ENCODE peak calls at places on chromosomes 11 and 22, in nine cellular contexts. One of them, this sample, is unnamed.

GRCh38 chr22:23192133-23192532 is 11.8 kb downstream of the BCR start:
- DNase-seq in tibial nerve: no peak
- DNase-seq in myocyte: no peak
- DNase-seq in endodermal cell: peak; percentile 70
- DNase-seq in RPMI7951: no peak
- DNase-seq in GM04504: no peak
- DNase-seq in B cell: no peak
- DNase-seq in PC-9: peak; percentile 77
- DNase-seq in left cardiac atrium: peak; percentile 24
- DNase-seq in this sample: no peak

GRCh38 chr22:43505423-43505822 is 93.6 kb downstream of the MPPED1 start:
- DNase-seq in tibial nerve: no peak
- DNase-seq in myocyte: no peak
- DNase-seq in endodermal cell: no peak
- DNase-seq in RPMI7951: no peak
- DNase-seq in GM04504: no peak
- DNase-seq in B cell: no peak
- DNase-seq in PC-9: no peak
- DNase-seq in left cardiac atrium: no peak
- DNase-seq in this sample: no peak

GRCh38 chr22:46091277-46091977 is 58.9 kb upstream of the PPARA start:
- DNase-seq in tibial nerve: no peak
- DNase-seq in myocyte: peak; percentile 26
- DNase-seq in endodermal cell: no peak
- DNase-seq in RPMI7951: no peak
- DNase-seq in GM04504: no peak
- DNase-seq in B cell: no peak
- DNase-seq in PC-9: no peak
- DNase-seq in left cardiac atrium: peak; percentile 17
- DNase-seq in this sample: no peak

GRCh38 chr11:67372993-67373915 is at the start of gene CLCF1:
- DNase-seq in tibial nerve: peak; percentile 40
- DNase-seq in myocyte: peak; percentile 74
- DNase-seq in endodermal cell: peak; percentile 88
- DNase-seq in RPMI7951: peak; percentile 90
- DNase-seq in GM04504: peak; percentile 73
- DNase-seq in B cell: peak; percentile 87
- DNase-seq in PC-9: peak; percentile 73
- DNase-seq in left cardiac atrium: peak; percentile 80
- DNase-seq in this sample: peak; percentile 86

GRCh38 chr22:34567367-34567766 is 498.6 kb upstream of the ISX start:
- DNase-seq in tibial nerve: no peak
- DNase-seq in myocyte: no peak
- DNase-seq in endodermal cell: no peak
- DNase-seq in RPMI7951: no peak
- DNase-seq in GM04504: no peak
- DNase-seq in B cell: no peak
- DNase-seq in PC-9: no peak
- DNase-seq in left cardiac atrium: no peak
- DNase-seq in this sample: no peak

GRCh38 chr11:94851864-94852581 is 83.9 kb downstream of the AMOTL1 start:
- DNase-seq in tibial nerve: no peak
- DNase-seq in myocyte: no peak
- DNase-seq in endodermal cell: no peak
- DNase-seq in RPMI7951: no peak
- DNase-seq in GM04504: no peak
- DNase-seq in B cell: no peak
- DNase-seq in PC-9: no peak
- DNase-seq in left cardiac atrium: no peak
- DNase-seq in this sample: no peak

GRCh38 chr22:24417901-24418641 is 9.3 kb upstream of the ADORA2A start:
- DNase-seq in tibial nerve: no peak
- DNase-seq in myocyte: no peak
- DNase-seq in endodermal cell: no peak
- DNase-seq in RPMI7951: no peak
- DNase-seq in GM04504: no peak
- DNase-seq in B cell: no peak
- DNase-seq in PC-9: no peak
- DNase-seq in left cardiac atrium: no peak
- DNase-seq in this sample: no peak

GRCh38 chr22:47205562-47205961 is 443.1 kb downstream of the TBC1D22A start:
- DNase-seq in tibial nerve: no peak
- DNase-seq in myocyte: no peak
- DNase-seq in endodermal cell: peak; percentile 20
- DNase-seq in RPMI7951: no peak
- DNase-seq in GM04504: no peak
- DNase-seq in B cell: no peak
- DNase-seq in PC-9: no peak
- DNase-seq in left cardiac atrium: no peak
- DNase-seq in this sample: no peak

GRCh38 chr11:8354622-8355417 is 91.1 kb upstream of the LMO1 start:
- DNase-seq in tibial nerve: no peak
- DNase-seq in myocyte: peak; percentile 33
- DNase-seq in endodermal cell: peak; percentile 64
- DNase-seq in RPMI7951: no peak
- DNase-seq in GM04504: no peak
- DNase-seq in B cell: no peak
- DNase-seq in PC-9: no peak
- DNase-seq in left cardiac atrium: no peak
- DNase-seq in this sample: no peak

GRCh38 chr11:124970925-124971324 is 16.9 kb downstream of the CCDC15 start:
- DNase-seq in tibial nerve: no peak
- DNase-seq in myocyte: peak; percentile 9
- DNase-seq in endodermal cell: peak; percentile 58
- DNase-seq in RPMI7951: peak; percentile 59
- DNase-seq in GM04504: peak; percentile 17
- DNase-seq in B cell: no peak
- DNase-seq in PC-9: peak; percentile 52
- DNase-seq in left cardiac atrium: no peak
- DNase-seq in this sample: peak; percentile 33

GRCh38 chr22:45885941-45886395 is 91.0 kb downstream of the WNT7B start:
- DNase-seq in tibial nerve: no peak
- DNase-seq in myocyte: no peak
- DNase-seq in endodermal cell: peak; percentile 47
- DNase-seq in RPMI7951: peak; percentile 45
- DNase-seq in GM04504: no peak
- DNase-seq in B cell: no peak
- DNase-seq in PC-9: no peak
- DNase-seq in left cardiac atrium: no peak
- DNase-seq in this sample: no peak

GRCh38 chr11:124945826-124946225 is 8.2 kb upstream of the CCDC15 start:
- DNase-seq in tibial nerve: no peak
- DNase-seq in myocyte: no peak
- DNase-seq in endodermal cell: no peak
- DNase-seq in RPMI7951: no peak
- DNase-seq in GM04504: no peak
- DNase-seq in B cell: no peak
- DNase-seq in PC-9: no peak
- DNase-seq in left cardiac atrium: no peak
- DNase-seq in this sample: no peak

GRCh38 chr11:20310596-20311394 is 52.7 kb upstream of the HTATIP2 start:
- DNase-seq in tibial nerve: no peak
- DNase-seq in myocyte: no peak
- DNase-seq in endodermal cell: no peak
- DNase-seq in RPMI7951: no peak
- DNase-seq in GM04504: no peak
- DNase-seq in B cell: no peak
- DNase-seq in PC-9: no peak
- DNase-seq in left cardiac atrium: no peak
- DNase-seq in this sample: no peak

GRCh38 chr11:32229566-32230240 is 138.8 kb downstream of the RCN1 start:
- DNase-seq in tibial nerve: no peak
- DNase-seq in myocyte: no peak
- DNase-seq in endodermal cell: no peak
- DNase-seq in RPMI7951: no peak
- DNase-seq in GM04504: no peak
- DNase-seq in B cell: no peak
- DNase-seq in PC-9: no peak
- DNase-seq in left cardiac atrium: no peak
- DNase-seq in this sample: no peak

GRCh38 chr11:76807206-76807875 is 24.2 kb downstream of the TSKU start:
- DNase-seq in tibial nerve: peak; percentile 92
- DNase-seq in myocyte: peak; percentile 73
- DNase-seq in endodermal cell: peak; percentile 98
- DNase-seq in RPMI7951: peak; percentile 99
- DNase-seq in GM04504: peak; percentile 66
- DNase-seq in B cell: peak; percentile 72
- DNase-seq in PC-9: peak; percentile 56
- DNase-seq in left cardiac atrium: peak; percentile 92
- DNase-seq in this sample: peak; percentile 82

GRCh38 chr22:33823552-33823951 is 96.7 kb downstream of the LARGE1 start:
- DNase-seq in tibial nerve: no peak
- DNase-seq in myocyte: peak; percentile 8
- DNase-seq in endodermal cell: no peak
- DNase-seq in RPMI7951: peak; percentile 1
- DNase-seq in GM04504: no peak
- DNase-seq in B cell: no peak
- DNase-seq in PC-9: no peak
- DNase-seq in left cardiac atrium: peak; percentile 36
- DNase-seq in this sample: no peak

GRCh38 chr11:118046964-118047700 is 29.7 kb upstream of the TMPRSS4 start:
- DNase-seq in tibial nerve: no peak
- DNase-seq in myocyte: no peak
- DNase-seq in endodermal cell: no peak
- DNase-seq in RPMI7951: no peak
- DNase-seq in GM04504: no peak
- DNase-seq in B cell: no peak
- DNase-seq in PC-9: no peak
- DNase-seq in left cardiac atrium: no peak
- DNase-seq in this sample: no peak

GRCh38 chr11:1486054-1486825 is at the start of gene MOB2:
- DNase-seq in tibial nerve: no peak
- DNase-seq in myocyte: no peak
- DNase-seq in endodermal cell: no peak
- DNase-seq in RPMI7951: no peak
- DNase-seq in GM04504: no peak
- DNase-seq in B cell: peak; percentile 30
- DNase-seq in PC-9: no peak
- DNase-seq in left cardiac atrium: peak; percentile 58
- DNase-seq in this sample: no peak

GRCh38 chr11:119024430-119025098 is 6.0 kb downstream of the TRAPPC4 start:
- DNase-seq in tibial nerve: no peak
- DNase-seq in myocyte: no peak
- DNase-seq in endodermal cell: no peak
- DNase-seq in RPMI7951: no peak
- DNase-seq in GM04504: no peak
- DNase-seq in B cell: no peak
- DNase-seq in PC-9: no peak
- DNase-seq in left cardiac atrium: no peak
- DNase-seq in this sample: no peak

GRCh38 chr11:104390696-104391095 is 226.7 kb upstream of the PDGFD start:
- DNase-seq in tibial nerve: no peak
- DNase-seq in myocyte: no peak
- DNase-seq in endodermal cell: no peak
- DNase-seq in RPMI7951: no peak
- DNase-seq in GM04504: no peak
- DNase-seq in B cell: no peak
- DNase-seq in PC-9: peak; percentile 32
- DNase-seq in left cardiac atrium: no peak
- DNase-seq in this sample: peak; percentile 32

GRCh38 chr11:92552942-92553341 is 328.3 kb downstream of the FAT3 start:
- DNase-seq in tibial nerve: no peak
- DNase-seq in myocyte: peak; percentile 2
- DNase-seq in endodermal cell: no peak
- DNase-seq in RPMI7951: no peak
- DNase-seq in GM04504: no peak
- DNase-seq in B cell: peak; percentile 3
- DNase-seq in PC-9: no peak
- DNase-seq in left cardiac atrium: no peak
- DNase-seq in this sample: peak; percentile 13

GRCh38 chr11:25613899-25614298 is 718.0 kb upstream of the ANO3 start:
- DNase-seq in tibial nerve: no peak
- DNase-seq in myocyte: no peak
- DNase-seq in endodermal cell: no peak
- DNase-seq in RPMI7951: no peak
- DNase-seq in GM04504: no peak
- DNase-seq in B cell: no peak
- DNase-seq in PC-9: no peak
- DNase-seq in left cardiac atrium: no peak
- DNase-seq in this sample: no peak

GRCh38 chr22:23122216-23122957 is 19.4 kb downstream of the RSPH14 start:
- DNase-seq in tibial nerve: no peak
- DNase-seq in myocyte: no peak
- DNase-seq in endodermal cell: no peak
- DNase-seq in RPMI7951: no peak
- DNase-seq in GM04504: no peak
- DNase-seq in B cell: no peak
- DNase-seq in PC-9: no peak
- DNase-seq in left cardiac atrium: no peak
- DNase-seq in this sample: no peak

GRCh38 chr22:37330200-37331033 is 48.1 kb downstream of the CYTH4 start:
- DNase-seq in tibial nerve: no peak
- DNase-seq in myocyte: no peak
- DNase-seq in endodermal cell: peak; percentile 97
- DNase-seq in RPMI7951: peak; percentile 70
- DNase-seq in GM04504: no peak
- DNase-seq in B cell: no peak
- DNase-seq in PC-9: peak; percentile 94
- DNase-seq in left cardiac atrium: no peak
- DNase-seq in this sample: peak; percentile 73

GRCh38 chr11:47863189-47863892 is 15.2 kb upstream of the NUP160 start:
- DNase-seq in tibial nerve: no peak
- DNase-seq in myocyte: peak; percentile 74
- DNase-seq in endodermal cell: no peak
- DNase-seq in RPMI7951: peak; percentile 95
- DNase-seq in GM04504: peak; percentile 90
- DNase-seq in B cell: peak; percentile 66
- DNase-seq in PC-9: no peak
- DNase-seq in left cardiac atrium: no peak
- DNase-seq in this sample: peak; percentile 87

GRCh38 chr22:38638734-38639133 is 17.5 kb downstream of the FAM227A start:
- DNase-seq in tibial nerve: no peak
- DNase-seq in myocyte: peak; percentile 40
- DNase-seq in endodermal cell: no peak
- DNase-seq in RPMI7951: peak; percentile 11
- DNase-seq in GM04504: no peak
- DNase-seq in B cell: no peak
- DNase-seq in PC-9: no peak
- DNase-seq in left cardiac atrium: no peak
- DNase-seq in this sample: no peak

GRCh38 chr11:18567081-18567480 is 21.5 kb downstream of the UEVLD start:
- DNase-seq in tibial nerve: no peak
- DNase-seq in myocyte: no peak
- DNase-seq in endodermal cell: no peak
- DNase-seq in RPMI7951: no peak
- DNase-seq in GM04504: no peak
- DNase-seq in B cell: no peak
- DNase-seq in PC-9: no peak
- DNase-seq in left cardiac atrium: no peak
- DNase-seq in this sample: peak; percentile 11

GRCh38 chr22:26711205-26711958 is 54.0 kb downstream of the MIAT start:
- DNase-seq in tibial nerve: no peak
- DNase-seq in myocyte: no peak
- DNase-seq in endodermal cell: no peak
- DNase-seq in RPMI7951: no peak
- DNase-seq in GM04504: no peak
- DNase-seq in B cell: no peak
- DNase-seq in PC-9: no peak
- DNase-seq in left cardiac atrium: no peak
- DNase-seq in this sample: no peak

GRCh38 chr22:32416556-32417085 is 4.6 kb upstream of the RTCB start:
- DNase-seq in tibial nerve: no peak
- DNase-seq in myocyte: no peak
- DNase-seq in endodermal cell: no peak
- DNase-seq in RPMI7951: no peak
- DNase-seq in GM04504: no peak
- DNase-seq in B cell: no peak
- DNase-seq in PC-9: no peak
- DNase-seq in left cardiac atrium: no peak
- DNase-seq in this sample: no peak

GRCh38 chr11:19691815-19692214 is 20.8 kb upstream of the NAV2 start:
- DNase-seq in tibial nerve: no peak
- DNase-seq in myocyte: peak; percentile 63
- DNase-seq in endodermal cell: no peak
- DNase-seq in RPMI7951: no peak
- DNase-seq in GM04504: no peak
- DNase-seq in B cell: no peak
- DNase-seq in PC-9: no peak
- DNase-seq in left cardiac atrium: no peak
- DNase-seq in this sample: no peak

GRCh38 chr11:69078508-69078907 is 29.8 kb downstream of the TPCN2 start:
- DNase-seq in tibial nerve: no peak
- DNase-seq in myocyte: no peak
- DNase-seq in endodermal cell: no peak
- DNase-seq in RPMI7951: no peak
- DNase-seq in GM04504: no peak
- DNase-seq in B cell: no peak
- DNase-seq in PC-9: no peak
- DNase-seq in left cardiac atrium: no peak
- DNase-seq in this sample: no peak

This sample was measured in EL.